ENCODE peak calls at places on chromosomes 16 and 17, in seven cellular contexts. K is heart left ventricle, X is stomach, L is transverse colon, Y is tibial nerve, U is A549, Z is IMR-90. E is an unnamed sample. For H3K4me1, the result is how much of the 10 kb centered on the place peaks cover.

GRCh38 chr16:18931756-18932155 is 5.5 kb upstream of the SMG1 start:
- DNase-seq in K (peak), X (no peak), L (no peak), Y (no peak), U (no peak), Z (no peak), E (no peak)

GRCh38 chr16:20729141-20729540 is 12.5 kb downstream of the THUMPD1 start:
- DNase-seq in K (no peak), X (no peak), L (no peak), Y (no peak), U (no peak), Z (no peak), E (no peak)

GRCh38 chr17:40247926-40248495 is 28.9 kb downstream of the WIPF2 start:
- DNase-seq in K (no peak), X (no peak), L (no peak), Y (peak), U (no peak), Z (no peak), E (no peak)

GRCh38 chr17:19647697-19648474 is 665 bp upstream of the ALDH3A2 start:
- DNase-seq in K (peak), X (peak), L (peak), Y (peak), U (peak), Z (peak), E (peak)

GRCh38 chr17:27807567-27808470 is 7.5 kb upstream of the NOS2 start:
- DNase-seq in K (no peak), X (peak), L (peak), Y (no peak), U (no peak), Z (no peak), E (no peak)

GRCh38 chr16:64864232-64864803 is 257.5 kb downstream of the CDH11 start:
- DNase-seq in K (no peak), X (no peak), L (no peak), Y (no peak), U (no peak), Z (peak), E (no peak)

GRCh38 chr16:55661842-55662479 is 6.2 kb downstream of the SLC6A2 start:
- DNase-seq in K (no peak), X (no peak), L (no peak), Y (no peak), U (no peak), Z (no peak), E (no peak)

GRCh38 chr17:73785466-73785865 is 141.2 kb upstream of the SDK2 start:
- DNase-seq in K (no peak), X (no peak), L (no peak), Y (no peak), U (no peak), Z (no peak), E (no peak)

GRCh38 chr16:67155305-67156145 is 4.2 kb downstream of the TRADD start:
- DNase-seq in K (peak), X (peak), L (peak), Y (peak), U (peak), Z (peak), E (peak)

GRCh38 chr17:164536-165235 is 16.8 kb downstream of the DOC2B start:
- DNase-seq in K (peak), X (peak), L (peak), Y (peak), U (peak), Z (peak), E (no peak)

GRCh38 chr16:35197656-35198055 is 1738.2 kb downstream of the TP53TG3F start:
- DNase-seq in K (no peak), X (no peak), L (no peak), Y (peak), U (no peak), Z (no peak), E (no peak)

GRCh38 chr17:42313773-42314566 is 25.7 kb downstream of the STAT5A start:
- DNase-seq in K (no peak), X (no peak), L (no peak), Y (no peak), U (no peak), Z (no peak), E (no peak)

GRCh38 chr17:13410874-13411273 is 190.9 kb downstream of the HS3ST3A1 start:
- DNase-seq in K (no peak), X (no peak), L (no peak), Y (no peak), U (no peak), Z (peak), E (peak)

GRCh38 chr17:31486351-31487062 is 95.0 kb downstream of the RAB11FIP4 start:
- DNase-seq in K (no peak), X (peak), L (peak), Y (no peak), U (no peak), Z (no peak), E (peak)

GRCh38 chr16:23847938-23848337 is 12.2 kb downstream of the PRKCB start:
- DNase-seq in K (no peak), X (no peak), L (no peak), Y (no peak), U (no peak), Z (no peak), E (no peak)

DNA sequence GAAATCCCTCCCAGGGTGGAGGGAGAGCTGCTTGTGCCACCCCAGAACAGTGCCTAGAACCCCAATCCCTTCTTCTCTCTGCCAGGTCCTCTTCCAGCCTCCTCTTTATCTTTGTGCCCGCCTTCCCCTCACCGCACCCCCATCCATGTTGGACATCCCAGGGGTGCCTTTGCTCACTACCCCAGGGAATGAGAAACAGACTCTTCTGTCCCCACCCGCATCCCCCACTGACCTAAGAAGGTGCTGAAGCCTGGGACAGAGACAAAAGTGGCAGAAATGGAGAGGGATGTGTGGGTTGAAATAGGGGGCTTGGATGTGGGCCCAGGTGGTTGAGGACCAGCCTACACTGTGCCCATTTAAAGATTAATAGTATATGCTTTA is 17.0 kb downstream of the ALOX15B start:
- DNase-seq in K (no peak), X (no peak), L (no peak), Y (no peak), U (no peak), Z (no peak), E (no peak)
- TF ChIP-seq POLR2A in K (no peak), X (no peak), L (no peak), Y (no peak), U (no peak), Z (no peak), E (no peak)

GRCh38 chr17:43871947-43872690 is 25.1 kb downstream of the CD300LG start:
- DNase-seq in K (no peak), X (peak), L (peak), Y (no peak), U (no peak), Z (no peak), E (peak)
- H3K4me1 ChIP-seq in K (under half), X (under half), L (under half), Y (under half), U (under half), Z (under half), E (under half)

GRCh38 chr17:76644995-76645394 is 1.4 kb upstream of the ST6GALNAC1 start:
- DNase-seq in K (no peak), X (peak), L (peak), Y (no peak), U (no peak), Z (no peak), E (peak)
- H3K27ac ChIP-seq in K (peak), X (peak), L (peak), Y (no peak), U (peak), Z (no peak), E (peak)

DNA sequence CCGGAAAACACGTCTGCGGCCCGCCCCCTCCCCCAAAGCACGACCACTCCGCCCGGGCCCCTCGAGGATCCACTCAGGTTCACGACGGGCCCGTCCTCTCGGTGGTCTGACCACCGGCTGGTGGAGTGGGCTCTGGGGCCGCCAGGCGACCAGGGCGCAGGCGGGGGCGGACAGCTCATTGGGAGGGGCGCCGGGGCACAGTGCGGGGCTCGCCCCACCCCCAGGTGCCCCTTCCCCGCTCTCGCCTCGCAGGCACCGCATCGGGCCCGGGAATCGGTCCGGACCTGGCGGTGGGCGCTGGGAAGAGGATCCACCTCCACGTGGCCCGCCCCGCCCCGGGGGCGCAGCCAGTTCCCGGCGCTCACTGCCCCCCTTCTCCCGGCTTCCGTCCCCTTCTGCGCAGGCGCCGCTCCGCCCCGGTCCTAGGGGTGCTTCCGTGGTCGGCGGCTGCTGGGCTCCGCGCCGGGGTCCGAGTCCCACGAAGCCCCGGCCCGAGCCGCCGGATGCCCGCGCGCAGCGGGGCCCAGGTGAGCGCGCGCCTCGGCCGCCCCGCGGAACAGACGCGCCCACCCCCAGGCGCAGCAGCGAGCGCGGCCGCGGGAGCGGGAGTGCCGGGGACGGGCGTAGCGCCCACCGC is at the start of gene MPG:
- DNase-seq in K (peak), X (peak), L (peak), Y (peak), U (peak), Z (peak), E (peak)
- TF ChIP-seq POLR2A in K (peak), X (no peak), L (peak), Y (peak), U (peak), Z (peak), E (peak)

GRCh38 chr17:17826340-17826708 is 10.5 kb downstream of the SREBF1 start:
- DNase-seq in K (no peak), X (no peak), L (no peak), Y (no peak), U (no peak), Z (no peak), E (no peak)
- H3K4me1 ChIP-seq in K (under half), X (half or more), L (under half), Y (half or more), U (half or more), Z (under half), E (half or more)

DNA sequence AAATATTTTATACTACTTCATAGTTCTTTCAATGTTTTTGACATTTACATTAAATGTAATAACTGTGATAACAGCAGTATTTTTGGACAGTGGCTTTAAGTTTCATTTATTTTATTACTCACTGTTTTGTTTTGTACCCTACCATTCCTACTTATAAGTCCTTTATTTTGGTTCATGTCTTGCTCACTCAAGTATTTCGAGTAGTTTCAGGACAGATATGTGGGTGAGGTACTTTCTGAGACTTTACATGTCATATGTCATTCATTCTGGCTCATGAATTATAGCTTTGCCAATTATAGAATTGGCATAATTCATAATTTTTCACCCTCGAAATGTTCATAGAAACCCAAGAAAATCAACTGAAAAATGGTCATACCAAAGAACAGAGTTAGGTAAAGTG is 44.4 kb downstream of the PIK3R5 start:
- DNase-seq in K (no peak), X (no peak), L (no peak), Y (no peak), U (no peak), Z (no peak), E (no peak)
- H3K27ac ChIP-seq in K (no peak), X (no peak), L (no peak), Y (no peak), U (no peak), Z (no peak), E (no peak)